ENCODE peak calls at places on chromosomes 11 and 22, in five cellular contexts. W is GM12865, I is endothelial cell, O is cardiac fibroblast, C is GM23338. T is an unnamed sample.

GRCh38 chr11:5204787-5205186 is 4.3 kb upstream of the OR51V1 start:
- DNase-seq in I (peak; percentile 16), W (peak; percentile 48), O (peak; percentile 84), C (peak; percentile 81), T (peak; percentile 47)

GRCh38 chr11:48081151-48082010 is 101.0 kb downstream of the PTPRJ start:
- DNase-seq in W (no peak), O (peak; percentile 88), C (no peak), I (no peak), T (no peak)

GRCh38 chr11:78227906-78228305 is 39.2 kb downstream of the USP35 start:
- DNase-seq in C (no peak), W (peak; percentile 70), I (no peak), O (no peak), T (peak; percentile 43)

GRCh38 chr11:1852885-1853284 is at the start of gene LSP1:
- DNase-seq in O (no peak), I (no peak), W (peak; percentile 98), C (no peak), T (peak; percentile 94)

GRCh38 chr22:20444325-20444724 is 6.7 kb upstream of the SCARF2 start:
- DNase-seq in I (no peak), C (no peak), O (no peak), W (no peak), T (no peak)

GRCh38 chr11:71495286-71496090 is 31.6 kb upstream of the KRTAP5-7 start:
- DNase-seq in O (no peak), W (no peak), C (no peak), I (no peak), T (no peak)

GRCh38 chr11:16604784-16605439 is 133.5 kb upstream of the C11orf58 start:
- DNase-seq in I (peak; percentile 55), O (peak; percentile 29), W (no peak), C (peak; percentile 53), T (peak; percentile 35)

GRCh38 chr22:32583921-32584335 is 109.3 kb downstream of the FBXO7 start:
- DNase-seq in W (no peak), C (no peak), O (no peak), I (no peak), T (no peak)

GRCh38 chr11:102220728-102221467 is 96.4 kb upstream of the BIRC3 start:
- DNase-seq in I (no peak), O (peak; percentile 69), W (no peak), C (no peak), T (no peak)

GRCh38 chr11:8292351-8292750 is 28.7 kb upstream of the LMO1 start:
- DNase-seq in C (no peak), W (no peak), I (no peak), O (no peak), T (no peak)

GRCh38 chr11:2451916-2452694 is 7.3 kb downstream of the KCNQ1 start:
- DNase-seq in W (no peak), C (no peak), I (no peak), O (no peak), T (no peak)

GRCh38 chr22:20459862-20460261 is 22.2 kb upstream of the SCARF2 start:
- DNase-seq in O (no peak), C (no peak), W (no peak), I (no peak), T (no peak)

GRCh38 chr11:116852261-116853125 is 15.1 kb upstream of the APOA1 start:
- DNase-seq in O (peak; percentile 42), W (peak; percentile 47), C (no peak), I (no peak), T (no peak)

GRCh38 chr11:74671520-74672196 is 59.6 kb downstream of the CHRDL2 start:
- DNase-seq in C (no peak), O (peak; percentile 67), I (no peak), W (no peak), T (no peak)

GRCh38 chr11:111001091-111001430 is 244.5 kb upstream of the POU2AF2 start:
- DNase-seq in I (no peak), C (no peak), W (no peak), O (no peak), T (no peak)

GRCh38 chr11:78840190-78840589 is 265.5 kb upstream of the NARS2 start:
- DNase-seq in C (no peak), W (no peak), O (peak; percentile 11), I (no peak), T (no peak)

GRCh38 chr22:17787159-17788022 is 13.1 kb upstream of the BID start:
- DNase-seq in W (no peak), I (no peak), C (no peak), O (peak; percentile 50), T (no peak)

DNA sequence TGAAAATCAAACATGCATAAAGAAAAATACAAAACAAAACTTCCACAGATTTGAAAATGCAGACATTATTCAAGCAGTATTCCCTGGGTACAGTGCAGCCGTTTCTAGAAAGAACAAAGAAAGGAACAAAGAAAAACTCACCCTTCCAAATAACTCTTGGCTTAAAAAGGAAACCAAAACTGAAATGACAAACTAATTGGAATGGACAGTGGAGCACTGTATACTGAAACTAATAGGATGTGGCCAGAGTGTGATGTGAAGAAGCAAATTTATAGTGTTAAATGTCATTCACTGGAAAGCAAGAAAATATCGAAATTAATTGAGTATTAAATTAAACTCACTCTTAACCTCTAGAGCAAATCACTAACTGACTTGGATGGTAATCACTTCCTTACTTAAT is 55.4 kb downstream of the QSER1 start:
- DNase-seq in W (no peak), O (no peak), C (no peak), I (no peak), T (no peak)
- TF ChIP-seq CTCF in W (no peak), O (no peak), C (no peak), I (no peak), T (no peak)

DNA sequence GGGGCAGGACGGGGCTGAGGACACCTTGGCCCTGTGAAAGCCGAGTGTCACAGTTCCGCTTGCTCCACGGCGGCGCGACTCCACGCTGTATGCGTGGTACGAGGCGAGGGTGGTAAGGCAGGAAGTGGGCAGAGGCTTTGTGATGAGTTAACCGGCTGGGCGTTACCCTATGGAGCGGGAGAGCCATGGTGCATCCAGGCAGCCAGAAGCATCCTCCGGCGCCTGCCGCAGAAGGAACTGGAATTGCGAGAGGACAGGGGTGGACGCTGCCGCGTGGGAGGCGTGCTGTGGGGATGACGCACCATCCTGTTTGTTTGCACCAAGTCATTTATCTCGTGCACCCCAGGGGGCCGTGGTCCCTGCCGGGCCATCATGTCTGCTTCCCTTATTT is 643.9 kb downstream of the BRD1 start:
- DNase-seq in C (no peak), I (no peak), O (no peak), W (no peak), T (no peak)
- TF ChIP-seq CTCF in C (no peak), I (no peak), O (no peak), W (no peak), T (no peak)

GRCh38 chr22:41535244-41535643 is 9.0 kb downstream of the POLR3H start:
- DNase-seq in W (no peak), C (peak; percentile 75), I (no peak), O (peak; percentile 21), T (no peak)
- TF ChIP-seq CTCF in W (no peak), C (peak; percentile 57), I (no peak), O (peak; percentile 16), T (no peak)

GRCh38 chr11:122115520-122116343 is at the start of gene BLID:
- DNase-seq in C (peak; percentile 88), O (peak; percentile 63), I (peak; percentile 77), W (peak; percentile 22), T (no peak)
- TF ChIP-seq CTCF in C (peak; percentile 89), O (peak; percentile 64), I (peak; percentile 73), W (peak; percentile 46), T (peak; percentile 28)